ENCODE peak calls at places on chromosome 20, in five cellular contexts. V is Panc1; I is posterior vena cava; D is activated naive CD4-positive, alpha-beta T cell; G is stimulated activated CD4-positive, alpha-beta T cell treated with anti-CD3 and anti-CD28 coated beads, Interleukin-4, amount 100 ng/mL, for 4 hours. E is an unnamed sample.

GRCh38 chr20:7704021-7704420 is 236.2 kb downstream of the HAO1 start:
- DNase-seq in I (no peak), G (no peak), V (no peak), D (no peak), E (no peak)

GRCh38 chr20:48463916-48464315 is 363.9 kb downstream of the PREX1 start:
- DNase-seq in I (peak), D (no peak), V (peak), G (no peak), E (no peak)

GRCh38 chr20:31721408-31722332 is 998 bp downstream of the BCL2L1 start:
- DNase-seq in I (no peak), V (no peak), G (peak), D (no peak), E (no peak)

GRCh38 chr20:12177657-12178293 is 260.1 kb downstream of the BTBD3 start:
- DNase-seq in D (no peak), V (no peak), G (no peak), I (no peak), E (no peak)

GRCh38 chr20:58237318-58238182 is 9.1 kb upstream of the ANKRD60 start:
- DNase-seq in I (no peak), G (no peak), V (no peak), D (no peak), E (no peak)

GRCh38 chr20:23659989-23660837 is 22.5 kb upstream of the CST3 start:
- DNase-seq in G (no peak), I (no peak), V (no peak), D (no peak), E (no peak)

GRCh38 chr20:63360850-63361497 is at the start of gene CHRNA4:
- DNase-seq in D (no peak), I (no peak), G (no peak), V (no peak), E (no peak)

GRCh38 chr20:57618766-57619052 is 1.5 kb downstream of the ZBP1 start:
- DNase-seq in D (no peak), G (no peak), V (no peak), I (no peak), E (no peak)

GRCh38 chr20:63889241-63890200 is 5.4 kb upstream of the DNAJC5 start:
- DNase-seq in V (no peak), G (no peak), I (no peak), D (no peak), E (no peak)

GRCh38 chr20:3239026-3239866 is at the start of gene SLC4A11:
- DNase-seq in G (peak), I (no peak), V (no peak), D (peak), E (no peak)

GRCh38 chr20:1805161-1805581 is 90.0 kb upstream of the SIRPA start:
- DNase-seq in D (no peak), I (no peak), G (no peak), V (no peak), E (no peak)

GRCh38 chr20:2379511-2380229 is 1.0 kb upstream of the TGM6 start:
- DNase-seq in G (no peak), V (no peak), D (no peak), I (no peak), E (no peak)

GRCh38 chr20:4469910-4470309 is 251.8 kb upstream of the PRND start:
- DNase-seq in V (no peak), I (no peak), D (no peak), G (no peak), E (no peak)

GRCh38 chr20:37379967-37380828 is 34.3 kb downstream of the SRC start:
- DNase-seq in I (no peak), V (no peak), D (no peak), G (no peak), E (no peak)

GRCh38 chr20:48797850-48798747 is 29.7 kb downstream of the PREX1 start:
- DNase-seq in V (no peak), D (no peak), G (no peak), I (no peak), E (no peak)

GRCh38 chr20:41139227-41140093 is 2.1 kb downstream of the PLCG1 start:
- DNase-seq in I (no peak), D (no peak), G (no peak), V (no peak), E (no peak)

GRCh38 chr20:3738109-3739053 is 5.9 kb downstream of the HSPA12B start:
- DNase-seq in G (no peak), V (no peak), D (no peak), I (no peak), E (no peak)

GRCh38 chr20:1933465-1933870 is 38.3 kb downstream of the SIRPA start:
- DNase-seq in I (peak), G (no peak), D (no peak), V (no peak), E (no peak)

GRCh38 chr20:2798814-2799213 is 1.6 kb downstream of the CPXM1 start:
- DNase-seq in G (no peak), D (no peak), I (no peak), V (no peak), E (no peak)

GRCh38 chr20:25279403-25279802 is 31.5 kb downstream of the PYGB start:
- DNase-seq in V (no peak), G (no peak), I (no peak), D (no peak), E (no peak)

GRCh38 chr20:45828589-45828988 is 1.5 kb upstream of the TNNC2 start:
- DNase-seq in D (no peak), I (no peak), G (no peak), V (no peak), E (no peak)

GRCh38 chr20:49687595-49688567 is 25.8 kb downstream of the B4GALT5 start:
- DNase-seq in I (no peak), D (no peak), G (no peak), V (no peak), E (no peak)

GRCh38 chr20:25256226-25256859 is 8.5 kb downstream of the PYGB start:
- DNase-seq in G (no peak), D (no peak), V (no peak), I (peak), E (no peak)

GRCh38 chr20:23870461-23870860 is 9.1 kb downstream of the CST5 start:
- DNase-seq in G (no peak), D (no peak), I (no peak), V (no peak), E (no peak)

GRCh38 chr20:41632896-41633295 is 14.7 kb upstream of the CHD6 start:
- DNase-seq in D (no peak), G (no peak), V (no peak), I (no peak), E (no peak)

GRCh38 chr20:50325215-50325614 is 134.6 kb downstream of the CEBPB start:
- DNase-seq in D (no peak), V (no peak), G (no peak), I (no peak), E (no peak)

GRCh38 chr20:661474-662288 is 8.7 kb upstream of the SRXN1 start:
- DNase-seq in V (no peak), I (no peak), D (no peak), G (no peak), E (no peak)

GRCh38 chr20:10090588-10091166 is 55.9 kb downstream of the ANKEF1 start:
- DNase-seq in I (no peak), G (peak), V (peak), D (no peak), E (peak)

GRCh38 chr20:25324412-25324811 is 66.2 kb downstream of the ABHD12 start:
- DNase-seq in V (no peak), D (no peak), I (no peak), G (no peak), E (no peak)

GRCh38 chr20:16863315-16863714 is 115.2 kb downstream of the OTOR start:
- DNase-seq in I (no peak), D (no peak), G (no peak), V (no peak), E (no peak)

GRCh38 chr20:49700411-49701185 is 13.1 kb downstream of the B4GALT5 start:
- DNase-seq in D (no peak), V (no peak), I (no peak), G (no peak), E (no peak)

GRCh38 chr20:20759132-20759531 is 46.7 kb upstream of the RALGAPA2 start:
- DNase-seq in I (no peak), G (no peak), D (no peak), V (no peak), E (no peak)

GRCh38 chr20:12640255-12640654 is 368.5 kb upstream of the SPTLC3 start:
- DNase-seq in G (no peak), D (no peak), V (no peak), I (no peak), E (no peak)

GRCh38 chr20:33704197-33704924 is 15.7 kb downstream of the PXMP4 start:
- DNase-seq in V (no peak), D (no peak), I (no peak), G (no peak), E (no peak)

GRCh38 chr20:64140421-64140820 is 23.8 kb upstream of the MYT1 start:
- DNase-seq in D (no peak), G (no peak), V (no peak), I (peak), E (no peak)

GRCh38 chr20:51700809-51701285 is 67.3 kb downstream of the ATP9A start:
- DNase-seq in V (no peak), D (no peak), I (no peak), G (no peak), E (no peak)

GRCh38 chr20:19143890-19144289 is 68.6 kb upstream of the SLC24A3 start:
- DNase-seq in I (no peak), V (no peak), G (no peak), D (no peak), E (no peak)